ENCODE peak calls at places on chromosomes 13 and 19, in eight cellular contexts. Y is heart right ventricle, P is pancreas, F is foreskin fibroblast, V is fibroblast of mammary gland, X is MM.1S, K is fibroblast of lung, T is adrenal gland. N is an unnamed sample.

GRCh38 chr13:57624565-57625435 is 6.7 kb upstream of the PCDH17 start:
- DNase-seq in F (no peak), Y (no peak), T (peak), X (peak), K (peak), P (no peak), V (peak), N (no peak)

GRCh38 chr13:48493851-48494250 is 39.0 kb downstream of the RCBTB2 start:
- DNase-seq in F (peak), P (no peak), Y (no peak), K (peak), V (no peak), X (no peak), T (no peak), N (no peak)

GRCh38 chr13:92463134-92463533 is 763.5 kb upstream of the GPC6 start:
- DNase-seq in T (no peak), F (no peak), V (no peak), P (no peak), X (no peak), Y (no peak), K (no peak), N (no peak)

GRCh38 chr13:42445354-42445753 is 128.6 kb upstream of the TNFSF11 start:
- DNase-seq in F (no peak), X (no peak), K (no peak), V (no peak), T (no peak), P (no peak), Y (no peak), N (no peak)

GRCh38 chr19:5342573-5343201 is 2.1 kb upstream of the PTPRS start:
- DNase-seq in F (no peak), P (no peak), Y (no peak), T (no peak), X (no peak), V (no peak), K (no peak), N (no peak)

GRCh38 chr13:107450931-107451330 is 764.4 kb downstream of the LIG4 start:
- DNase-seq in F (peak), K (peak), X (peak), T (no peak), V (peak), Y (no peak), P (no peak), N (no peak)

GRCh38 chr13:59356607-59357006 is 807.1 kb downstream of the DIAPH3 start:
- DNase-seq in P (peak), Y (peak), T (peak), X (no peak), V (peak), F (no peak), K (peak), N (no peak)

GRCh38 chr13:22940090-22940710 is 240.6 kb upstream of the SGCG start:
- DNase-seq in X (no peak), T (no peak), F (no peak), Y (no peak), P (no peak), V (no peak), K (no peak), N (no peak)

GRCh38 chr19:9801976-9802375 is 16.9 kb downstream of the FBXL12 start:
- DNase-seq in T (no peak), X (no peak), Y (no peak), V (no peak), P (no peak), K (no peak), F (no peak), N (no peak)

GRCh38 chr13:37791699-37792098 is 77.9 kb downstream of the TRPC4 start:
- DNase-seq in X (no peak), V (peak), K (peak), P (no peak), T (no peak), Y (no peak), F (no peak), N (no peak)

GRCh38 chr13:94967183-94968039 is 255.1 kb upstream of the SOX21 start:
- DNase-seq in V (no peak), T (no peak), K (peak), F (no peak), Y (no peak), P (peak), X (peak), N (no peak)

GRCh38 chr13:100300708-100301107 is 211.8 kb downstream of the PCCA start:
- DNase-seq in T (peak), P (no peak), F (no peak), V (no peak), K (no peak), X (no peak), Y (no peak), N (no peak)

GRCh38 chr19:10747674-10748073 is 29.8 kb downstream of the DNM2 start:
- DNase-seq in Y (no peak), V (no peak), K (no peak), F (no peak), T (no peak), P (no peak), X (no peak), N (no peak)

GRCh38 chr19:48290341-48290922 is 20.6 kb downstream of the ZNF114 start:
- DNase-seq in P (no peak), V (peak), Y (no peak), F (no peak), T (peak), K (peak), X (no peak), N (no peak)

GRCh38 chr13:74210693-74211393 is 76.6 kb upstream of the KLF12 start:
- DNase-seq in K (peak), P (no peak), V (peak), Y (no peak), F (peak), X (no peak), T (peak), N (no peak)

GRCh38 chr13:50979187-50979586 is 69.6 kb downstream of the RNASEH2B start:
- DNase-seq in V (peak), P (no peak), F (no peak), Y (no peak), X (no peak), T (no peak), K (no peak), N (no peak)

GRCh38 chr13:74070065-74070464 is 64.1 kb downstream of the KLF12 start:
- DNase-seq in V (no peak), X (peak), P (no peak), Y (no peak), T (no peak), K (no peak), F (no peak), N (no peak)

GRCh38 chr13:60590775-60591174 is 193.8 kb downstream of the TDRD3 start:
- DNase-seq in P (no peak), T (no peak), V (peak), X (no peak), F (no peak), Y (no peak), K (peak), N (no peak)

GRCh38 chr19:55379161-55379560 is 2.5 kb downstream of the TMEM190 start:
- DNase-seq in P (no peak), V (no peak), F (no peak), K (no peak), Y (no peak), T (no peak), X (no peak), N (no peak)

GRCh38 chr19:13169769-13170168 is 19.6 kb downstream of the IER2 start:
- DNase-seq in Y (no peak), X (no peak), T (peak), P (no peak), F (peak), K (peak), V (peak), N (no peak)

GRCh38 chr19:44176590-44176989 is 11.7 kb downstream of the ZNF226 start:
- DNase-seq in F (no peak), X (no peak), Y (no peak), T (no peak), V (peak), P (no peak), K (peak), N (no peak)

GRCh38 chr13:60260440-60260839 is 96.7 kb upstream of the DIAPH3 start:
- DNase-seq in Y (no peak), V (no peak), K (no peak), F (no peak), X (no peak), P (no peak), T (no peak), N (no peak)

GRCh38 chr19:41936416-41936850 is 8.2 kb upstream of the ERFL start:
- DNase-seq in Y (no peak), T (no peak), F (no peak), V (no peak), K (no peak), P (no peak), X (no peak), N (no peak)

GRCh38 chr13:44013666-44014291 is 134.1 kb downstream of the LACC1 start:
- DNase-seq in P (no peak), K (peak), F (peak), V (peak), Y (no peak), X (no peak), T (no peak), N (no peak)

GRCh38 chr13:72255908-72256307 is 388.9 kb upstream of the DACH1 start:
- DNase-seq in F (no peak), Y (no peak), X (peak), P (no peak), K (peak), V (peak), T (peak), N (no peak)

DNA sequence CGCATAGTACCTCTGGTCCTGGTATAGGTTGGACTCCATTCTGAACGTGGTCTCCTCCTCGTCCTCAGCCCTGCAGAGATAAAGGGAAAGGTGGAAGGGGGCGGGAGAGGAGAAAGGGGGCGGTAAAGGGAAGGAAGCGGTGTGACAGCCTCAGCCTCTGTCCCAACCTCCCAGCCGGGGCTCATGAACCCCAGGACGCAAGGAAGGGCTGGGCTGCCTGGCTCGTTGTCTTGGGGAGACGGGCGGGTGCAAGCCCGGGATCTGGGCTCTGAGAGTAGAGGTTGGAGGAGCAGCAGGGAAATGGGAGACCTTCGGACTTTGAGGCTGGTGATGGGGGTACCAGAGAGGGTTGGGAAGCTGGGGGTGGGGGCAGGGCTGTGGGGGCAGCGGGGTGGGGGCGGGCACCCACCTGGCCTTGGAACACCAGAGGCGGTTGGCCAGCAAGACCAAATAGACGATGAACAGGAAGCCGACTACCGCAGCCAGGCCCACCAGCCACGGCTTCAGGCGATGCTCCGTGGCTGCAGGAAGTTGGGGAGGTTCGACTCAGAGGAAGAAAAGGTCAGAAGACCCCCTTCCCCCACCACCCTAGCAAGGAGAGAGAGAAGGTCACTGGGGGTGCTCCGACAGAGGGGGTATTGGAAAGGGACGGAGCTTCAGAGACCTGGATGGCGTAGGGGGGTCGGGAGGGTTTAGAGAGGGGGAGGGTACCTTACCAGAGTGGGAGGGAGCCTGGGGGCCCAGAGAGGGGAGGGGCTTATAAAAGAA is 1.7 kb downstream of the SMIM24 start:
- DNase-seq in K (no peak), P (no peak), T (no peak), Y (no peak), F (no peak), V (no peak), X (no peak), N (no peak)
- H3K4me3 ChIP-seq in K (no peak), P (no peak), T (no peak), Y (no peak), F (no peak), V (no peak), X (no peak), N (no peak)

GRCh38 chr19:33438016-33438671 is 64.6 kb downstream of the CEBPG start:
- DNase-seq in K (peak), X (no peak), V (no peak), P (peak), Y (peak), T (no peak), F (no peak), N (no peak)
- TF ChIP-seq CTCF in K (no peak), X (no peak), V (no peak), P (no peak), Y (peak), T (no peak), F (no peak), N (no peak)

GRCh38 chr13:113801289-113801961 is 42.4 kb downstream of the TMEM255B start:
- DNase-seq in K (no peak), P (peak), F (no peak), V (no peak), T (no peak), Y (no peak), X (no peak), N (no peak)

GRCh38 chr13:113800576-113800926 is 41.5 kb downstream of the TMEM255B start:
- DNase-seq in V (no peak), P (peak), K (no peak), F (no peak), T (no peak), X (no peak), Y (no peak), N (no peak)

GRCh38 chr13:113802761-113803160 is 43.7 kb downstream of the TMEM255B start:
- DNase-seq in T (no peak), X (no peak), P (peak), F (no peak), K (no peak), Y (no peak), V (no peak), N (no peak)

GRCh38 chr13:113803409-113804016 is 44.5 kb downstream of the TMEM255B start:
- DNase-seq in Y (no peak), P (peak), K (no peak), F (no peak), X (no peak), V (no peak), T (no peak), N (no peak)

GRCh38 chr13:113802090-113802531 is 43.1 kb downstream of the TMEM255B start:
- DNase-seq in P (peak), F (peak), T (peak), K (peak), X (peak), V (peak), Y (peak), N (no peak)
- H3K4me3 ChIP-seq in P (no peak), F (no peak), T (no peak), K (no peak), X (no peak), V (no peak), Y (no peak), N (no peak)

GRCh38 chr13:110681868-110682550 is 23.9 kb downstream of the CARS2 start:
- DNase-seq in X (no peak), V (no peak), K (no peak), T (no peak), Y (no peak), F (no peak), P (no peak), N (no peak)

GRCh38 chr13:110677731-110678545 is 28.0 kb downstream of the CARS2 start:
- DNase-seq in P (no peak), Y (no peak), F (no peak), T (no peak), V (no peak), X (no peak), K (peak), N (no peak)

GRCh38 chr13:110682746-110683145 is 23.2 kb downstream of the CARS2 start:
- DNase-seq in K (no peak), T (no peak), X (no peak), P (no peak), Y (no peak), F (no peak), V (no peak), N (no peak)

GRCh38 chr13:110683203-110683883 is 22.6 kb downstream of the CARS2 start:
- DNase-seq in K (no peak), Y (no peak), F (no peak), X (no peak), T (peak), V (peak), P (no peak), N (no peak)

DNA sequence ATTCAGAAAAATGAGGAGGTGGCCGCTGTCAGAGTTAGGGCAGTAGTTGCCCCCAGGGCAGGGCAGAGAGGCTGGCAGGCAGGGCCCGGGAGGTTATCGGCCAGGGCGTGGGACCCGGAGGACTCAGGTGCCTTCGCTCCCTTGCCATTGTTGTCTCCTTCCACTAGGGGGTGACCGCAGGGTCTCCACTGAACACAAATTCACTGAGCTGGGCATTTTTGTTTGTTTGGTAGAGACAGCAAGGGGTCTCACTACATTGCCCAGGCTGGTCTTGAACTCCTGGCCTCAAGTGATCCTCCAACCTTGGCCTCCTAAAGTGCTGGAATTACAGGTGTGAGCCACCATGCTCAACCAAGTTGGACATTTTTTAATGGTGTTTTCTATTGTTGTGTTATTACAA is 25.1 kb downstream of the CARS2 start:
- DNase-seq in F (no peak), T (no peak), X (peak), V (peak), P (no peak), K (no peak), Y (no peak), N (no peak)
- TF ChIP-seq CTCF in F (peak), T (peak), X (peak), V (peak), P (peak), K (peak), Y (peak), N (peak)

GRCh38 chr13:75452564-75452963 is 29.4 kb downstream of the TBC1D4 start:
- DNase-seq in V (peak), T (no peak), X (no peak), F (no peak), K (peak), Y (no peak), P (no peak), N (no peak)
- H3K4me3 ChIP-seq in V (no peak), T (no peak), X (no peak), F (no peak), K (no peak), Y (no peak), P (peak), N (no peak)